ENCODE peak calls at places on chromosome 3, in six cellular contexts. Y is A549, S is H1, M is K562, Q is SK-N-SH, K is GM12878. N is an unnamed sample.

GRCh38 chr3:124763206-124763605 is 33.0 kb downstream of the UMPS start:
- DNase-seq in Y (no peak), K (no peak), Q (no peak), S (no peak), M (no peak), N (no peak)

GRCh38 chr3:8766148-8766547 is 3.3 kb downstream of the OXTR start:
- DNase-seq in K (no peak), S (no peak), M (no peak), Y (no peak), Q (no peak), N (no peak)

GRCh38 chr3:196569003-196569516 is 600 bp downstream of the FBXO45 start:
- DNase-seq in S (peak), Q (no peak), K (no peak), Y (peak), M (peak), N (peak)

GRCh38 chr3:27589795-27590194 is 105.6 kb upstream of the SLC4A7 start:
- DNase-seq in S (no peak), K (no peak), M (no peak), Y (no peak), Q (no peak), N (no peak)

GRCh38 chr3:49668414-49668797 is 5.7 kb upstream of the APEH start:
- DNase-seq in M (peak), Y (peak), Q (no peak), S (no peak), K (no peak), N (peak)

GRCh38 chr3:62370112-62371031 is 3.0 kb downstream of the FEZF2 start:
- DNase-seq in S (no peak), K (no peak), Y (no peak), M (no peak), Q (peak), N (no peak)

GRCh38 chr3:14319654-14320182 is 82.7 kb upstream of the SLC6A6 start:
- DNase-seq in S (peak), Q (peak), Y (peak), M (peak), K (peak), N (peak)

GRCh38 chr3:76122007-76122406 is 336.7 kb upstream of the ZNF717 start:
- DNase-seq in K (no peak), S (no peak), Y (no peak), Q (no peak), M (no peak), N (no peak)

GRCh38 chr3:59709702-59710555 is 660.1 kb upstream of the CFAP20DC start:
- DNase-seq in Y (no peak), Q (no peak), S (no peak), K (no peak), M (no peak), N (no peak)

GRCh38 chr3:46228259-46229222 is 13.7 kb upstream of the CCR3 start:
- DNase-seq in K (no peak), Y (no peak), M (peak), S (no peak), Q (no peak), N (no peak)

DNA sequence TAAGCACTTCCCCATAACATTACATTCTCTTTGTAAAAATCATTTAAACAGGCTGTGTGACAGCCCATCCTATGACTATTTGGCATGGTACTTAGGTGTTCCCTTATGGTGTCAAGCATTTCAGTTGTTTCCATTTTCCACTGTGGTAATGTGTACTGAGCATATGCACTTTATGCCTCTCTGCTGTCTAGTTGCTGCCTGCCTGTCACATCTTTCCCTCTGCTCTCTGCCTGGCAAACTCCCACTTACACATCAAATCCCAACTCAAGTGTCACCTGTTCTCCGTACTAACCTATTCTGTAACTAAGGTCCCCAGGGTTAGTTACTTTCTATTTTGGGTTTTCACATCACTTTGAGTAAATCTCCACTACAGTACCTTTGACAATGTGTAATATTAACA is 84.4 kb upstream of the STRIT1 start:
- DNase-seq in K (no peak), S (no peak), M (no peak), Y (no peak), Q (no peak), N (no peak)
- TF ChIP-seq EP300 in K (no peak), S (no peak), M (no peak), Y (no peak), Q (no peak), N (no peak)

GRCh38 chr3:4019509-4019908 is 220.3 kb downstream of the LRRN1 start:
- DNase-seq in S (no peak), Q (no peak), Y (no peak), M (no peak), K (no peak), N (no peak)
- TF ChIP-seq CHD2 in S (no peak), Q (no peak), Y (no peak), M (no peak), K (no peak), N (no peak)

DNA sequence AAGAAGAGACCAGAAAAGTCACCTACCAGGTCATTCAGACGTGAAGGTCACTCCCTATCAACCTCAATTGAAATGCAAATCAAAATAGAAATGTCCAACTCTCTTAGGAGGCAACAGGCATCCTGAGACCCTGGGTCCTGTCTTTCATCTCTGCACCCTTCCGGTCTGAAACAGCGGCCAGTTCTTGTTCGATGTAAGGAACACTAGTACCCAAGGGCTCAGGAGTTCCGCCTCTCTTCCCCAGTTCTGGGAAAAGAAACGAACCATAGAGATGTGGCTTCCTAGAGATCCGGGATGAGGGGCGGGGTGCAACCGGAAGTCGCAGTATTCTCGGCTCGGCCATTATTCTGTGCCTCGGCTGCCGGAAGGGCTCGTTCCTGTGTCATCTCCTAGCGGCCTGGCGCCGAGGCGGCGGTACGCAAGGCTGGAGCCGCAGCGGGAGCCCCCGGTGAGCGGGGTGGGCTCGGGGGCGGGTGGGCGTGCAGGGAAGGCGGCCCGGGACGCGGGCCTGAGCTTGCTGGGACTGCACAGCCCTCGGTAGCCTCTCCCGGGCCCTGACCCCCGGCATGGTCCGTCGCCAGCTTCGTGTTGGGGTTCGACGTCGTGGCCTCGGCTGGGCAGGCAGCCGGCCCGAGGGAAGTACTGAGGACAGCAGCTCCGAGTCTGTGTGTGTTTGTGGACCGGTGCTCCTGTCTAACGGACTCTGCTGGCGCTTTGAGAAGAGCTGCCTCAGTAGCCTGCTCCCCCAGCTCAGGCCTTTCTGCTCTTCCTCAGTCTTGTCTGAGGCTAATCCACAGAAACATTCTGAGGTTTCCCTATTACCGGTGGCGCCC is at the start of gene ZNF197:
- DNase-seq in K (peak), M (peak), Q (peak), S (peak), Y (peak), N (peak)
- TF ChIP-seq EP300 in K (no peak), M (peak), Q (no peak), S (no peak), Y (no peak), N (no peak)

GRCh38 chr3:84961492-84962255 is 2.9 kb downstream of the CADM2 start:
- DNase-seq in Q (peak), Y (no peak), M (no peak), S (no peak), K (no peak), N (no peak)
- TF ChIP-seq CHD2 in Q (no peak), Y (no peak), M (no peak), S (no peak), K (no peak), N (no peak)

DNA sequence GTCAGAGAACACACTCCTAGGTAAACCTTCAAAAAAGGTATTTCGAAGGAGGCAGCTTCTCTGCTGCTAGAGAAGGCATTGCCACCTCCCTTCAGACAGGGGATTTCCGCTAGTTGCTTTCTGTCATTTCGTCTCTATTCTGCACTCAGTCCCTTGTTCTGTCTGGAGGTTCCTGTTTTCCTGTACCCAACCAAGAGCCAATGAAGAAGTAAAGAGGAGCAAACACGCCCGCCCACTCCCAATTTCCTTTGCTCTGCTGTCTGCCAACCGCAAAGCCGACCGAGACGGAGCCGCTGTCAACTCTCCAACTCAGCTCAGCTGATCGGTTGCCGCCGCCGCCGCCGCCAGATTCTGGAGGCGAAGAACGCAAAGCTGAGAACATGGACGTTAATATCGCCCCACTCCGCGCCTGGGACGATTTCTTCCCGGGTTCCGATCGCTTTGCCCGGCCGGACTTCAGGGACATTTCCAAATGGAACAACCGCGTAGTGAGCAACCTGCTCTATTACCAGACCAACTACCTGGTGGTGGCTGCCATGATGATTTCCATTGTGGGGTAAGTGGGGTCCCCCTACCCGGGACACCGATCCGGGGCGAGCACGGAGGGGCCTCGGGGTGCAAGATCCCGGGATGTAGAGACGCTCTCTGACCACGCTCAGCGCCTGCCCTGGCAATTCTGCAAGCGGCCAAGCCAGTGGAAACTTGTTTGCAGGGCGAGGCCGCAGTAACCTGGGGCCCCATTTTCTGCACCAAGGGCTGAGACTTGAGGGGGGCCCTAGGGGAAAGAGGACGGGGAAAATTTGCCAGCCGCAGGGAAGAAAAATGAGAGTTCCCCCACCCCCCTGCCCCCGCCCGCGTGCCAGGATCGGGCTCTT is at the start of gene ARL6IP5:
- DNase-seq in Q (peak), S (peak), M (peak), Y (peak), K (peak), N (peak)
- TF ChIP-seq EP300 in Q (peak), S (peak), M (no peak), Y (no peak), K (peak), N (no peak)

DNA sequence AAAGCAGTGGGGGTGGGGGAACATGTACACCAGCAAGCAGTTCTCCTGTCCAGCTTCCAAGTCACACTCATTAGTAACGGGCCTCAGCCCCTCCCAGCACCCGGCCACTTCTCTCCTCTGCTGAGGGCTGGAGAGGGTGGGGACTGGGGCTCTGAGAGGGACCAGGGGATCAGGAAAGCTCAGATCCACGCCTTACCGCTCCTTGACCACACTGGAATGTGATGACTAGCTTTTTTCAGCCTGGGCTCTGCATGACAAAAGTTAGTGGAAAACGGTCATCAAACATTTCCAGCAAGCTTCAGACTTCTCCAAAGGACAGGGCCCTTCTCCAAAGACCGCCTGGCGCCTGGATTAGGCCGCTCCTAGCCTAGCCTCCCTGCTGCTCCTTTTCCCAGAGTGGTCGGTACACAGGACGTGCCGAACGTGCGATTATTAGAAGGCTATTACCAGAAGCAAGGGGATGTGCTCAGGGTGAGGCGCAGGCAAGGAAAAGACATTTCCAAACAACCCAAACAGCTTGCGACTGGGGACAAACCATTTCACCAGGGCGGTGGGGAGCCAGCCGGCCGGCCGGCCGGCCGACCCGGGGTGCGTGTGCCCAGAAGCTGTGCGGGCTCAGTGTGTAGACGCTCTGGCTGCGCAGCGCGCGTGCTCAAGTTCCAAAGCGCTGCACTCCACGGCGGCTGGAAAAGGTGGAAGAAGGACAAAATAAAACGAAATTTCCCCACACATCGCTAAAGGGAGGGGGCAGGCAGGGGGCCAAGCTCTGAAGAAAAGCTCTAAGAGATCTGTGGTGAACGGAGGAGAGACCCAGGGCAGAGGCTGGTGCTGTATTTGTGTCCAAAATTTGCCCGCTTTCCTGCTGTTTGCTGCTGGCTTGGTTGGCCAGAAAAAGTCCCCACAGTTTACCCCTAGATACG is 51.0 kb upstream of the SSR3 start:
- DNase-seq in Y (no peak), M (peak), S (peak), Q (peak), K (no peak), N (no peak)
- TF ChIP-seq CHD2 in Y (no peak), M (no peak), S (no peak), Q (no peak), K (no peak), N (no peak)

N was measured in HepG2.